ENCODE peak calls at places on chromosomes 1 and 21, in five cellular contexts. J is stimulated activated CD4-positive, alpha-beta T cell treated with anti-CD3 and anti-CD28 coated beads, Interleukin-1b, Interleukin-23, amount 100 ng/mL, for 4 hours; K is germinal center; X is ovary; G is Right ventricle myocardium inferior. B is an unnamed sample.

GRCh38 chr1:51268675-51269033 is 32.6 kb downstream of the RNF11 start:
- DNase-seq in J (no peak), K (no peak), X (no peak), G (no peak), B (no peak)

GRCh38 chr1:166905930-166906329 is 29.9 kb upstream of the TADA1 start:
- DNase-seq in J (no peak), K (no peak), X (no peak), G (no peak), B (peak)

GRCh38 chr21:35622612-35623011 is 437.7 kb downstream of the SETD4 start:
- DNase-seq in J (no peak), K (no peak), X (no peak), G (no peak), B (no peak)

GRCh38 chr1:184463680-184464079 is 76.9 kb downstream of the C1orf21 start:
- DNase-seq in J (no peak), K (no peak), X (no peak), G (no peak), B (no peak)

GRCh38 chr1:27609618-27610240 is 5.8 kb upstream of the AHDC1 start:
- DNase-seq in J (no peak), K (peak), X (no peak), G (no peak), B (no peak)

GRCh38 chr1:29900086-29900485 is 663.8 kb downstream of the PTPRU start:
- DNase-seq in J (no peak), K (no peak), X (no peak), G (no peak), B (no peak)

GRCh38 chr1:2786329-2787162 is 14.9 kb downstream of the TTC34 start:
- DNase-seq in J (peak), K (peak), X (no peak), G (peak), B (no peak)

GRCh38 chr1:167342846-167343245 is 122.2 kb downstream of the POU2F1 start:
- DNase-seq in J (no peak), K (peak), X (no peak), G (no peak), B (no peak)

GRCh38 chr1:208169081-208169879 is 74.9 kb downstream of the PLXNA2 start:
- DNase-seq in J (no peak), K (no peak), X (no peak), G (no peak), B (no peak)

GRCh38 chr1:248839168-248839555 is 1.1 kb downstream of the ZNF672 start:
- DNase-seq in J (no peak), K (no peak), X (no peak), G (no peak), B (no peak)

GRCh38 chr1:36882536-36883285 is 151.6 kb downstream of the GRIK3 start:
- DNase-seq in J (no peak), K (no peak), X (no peak), G (no peak), B (no peak)

GRCh38 chr1:100862591-100862990 is 32.1 kb downstream of the EXTL2 start:
- DNase-seq in J (no peak), K (no peak), X (no peak), G (no peak), B (peak)

GRCh38 chr1:171611306-171611705 is 10.7 kb upstream of the MYOCOS start:
- DNase-seq in J (no peak), K (no peak), X (no peak), G (no peak), B (peak)

GRCh38 chr1:233607252-233608119 is 6.4 kb upstream of the KCNK1 start:
- DNase-seq in J (no peak), K (no peak), X (no peak), G (no peak), B (no peak)

GRCh38 chr1:31063636-31064035 is 1.9 kb downstream of the PUM1 start:
- DNase-seq in J (no peak), K (no peak), X (no peak), G (no peak), B (no peak)

GRCh38 chr1:165444897-165445370 is at the start of gene RXRG:
- DNase-seq in J (no peak), K (no peak), X (no peak), G (peak), B (no peak)

GRCh38 chr1:43272161-43272560 is 2.4 kb downstream of the TMEM125 start:
- DNase-seq in J (no peak), K (no peak), X (no peak), G (no peak), B (no peak)

GRCh38 chr1:12335815-12336214 is 106.0 kb downstream of the VPS13D start:
- DNase-seq in J (no peak), K (no peak), X (no peak), G (no peak), B (no peak)

GRCh38 chr1:236066828-236067386 is 2.0 kb upstream of the NID1 start:
- DNase-seq in J (peak), K (peak), X (peak), G (peak), B (no peak)

B was measured in HFFc6.